ENCODE peak calls at places on chromosome 19, in ten cellular contexts. P is left lung; T is CD8-positive, alpha-beta T cell; G is stomach; W is body of pancreas; U is progenitor cell of endocrine pancreas; D is breast epithelium; H is foreskin keratinocyte; O is GM13976; E is Calu3. N is an unnamed sample.

GRCh38 chr19:51271015-51271600 is 20.2 kb downstream of the SIGLECL1 start:
- DNase-seq in P (peak; percentile 71), T (no peak), G (no peak), W (no peak), U (no peak), D (no peak), H (no peak), O (no peak), E (no peak), N (no peak)

GRCh38 chr19:9827325-9828238 is at the start of gene UBL5:
- DNase-seq in P (peak; percentile 93), T (peak; percentile 92), G (peak; percentile 92), W (peak; percentile 90), U (peak; percentile 69), D (peak; percentile 88), H (peak; percentile 82), O (peak; percentile 95), E (peak; percentile 85), N (peak; percentile 90)

GRCh38 chr19:48094129-48094842 is 16.3 kb downstream of the PLA2G4C start:
- DNase-seq in P (no peak), T (no peak), G (no peak), W (no peak), U (no peak), D (no peak), H (no peak), O (no peak), E (no peak), N (no peak)

GRCh38 chr19:48873476-48874308 is 1.5 kb downstream of the PPP1R15A start:
- DNase-seq in P (no peak), T (peak; percentile 14), G (no peak), W (no peak), U (no peak), D (no peak), H (no peak), O (no peak), E (no peak), N (no peak)

GRCh38 chr19:45215391-45216191 is 29.6 kb downstream of the EXOC3L2 start:
- DNase-seq in P (peak; percentile 75), T (no peak), G (peak; percentile 77), W (peak; percentile 79), U (peak; percentile 27), D (peak; percentile 23), H (peak; percentile 14), O (peak; percentile 21), E (peak; percentile 77), N (peak; percentile 37)

GRCh38 chr19:55503447-55504251 is 15.4 kb downstream of the SSC5D start:
- DNase-seq in P (peak; percentile 96), T (peak; percentile 93), G (peak; percentile 96), W (peak; percentile 92), U (peak; percentile 78), D (peak; percentile 90), H (peak; percentile 82), O (peak; percentile 99), E (peak; percentile 92), N (peak; percentile 98)

GRCh38 chr19:53917356-53917755 is 8.3 kb downstream of the CACNG7 start:
- DNase-seq in P (no peak), T (no peak), G (no peak), W (no peak), U (no peak), D (no peak), H (no peak), O (no peak), E (no peak), N (no peak)

GRCh38 chr19:47447470-47448359 is 24.0 kb downstream of the SLC8A2 start:
- DNase-seq in P (no peak), T (peak; percentile 26), G (peak; percentile 28), W (peak; percentile 34), U (peak; percentile 46), D (peak; percentile 29), H (peak; percentile 69), O (no peak), E (peak; percentile 44), N (peak; percentile 91)

GRCh38 chr19:52007436-52007804 is 591 bp downstream of the ZNF615 start:
- DNase-seq in P (no peak), T (no peak), G (no peak), W (peak; percentile 21), U (no peak), D (no peak), H (no peak), O (no peak), E (peak; percentile 27), N (peak; percentile 41)

GRCh38 chr19:27858981-27859581 is 1353.9 kb downstream of the UQCRFS1 start:
- DNase-seq in P (no peak), T (no peak), G (no peak), W (no peak), U (no peak), D (peak; percentile 92), H (no peak), O (no peak), E (no peak), N (no peak)

GRCh38 chr19:12913871-12914690 is 5.0 kb downstream of the SYCE2 start:
- DNase-seq in P (no peak), T (peak; percentile 67), G (no peak), W (no peak), U (no peak), D (peak; percentile 65), H (no peak), O (no peak), E (no peak), N (no peak)

GRCh38 chr19:4977299-4978174 is 8.6 kb downstream of the KDM4B start:
- DNase-seq in P (no peak), T (no peak), G (peak; percentile 34), W (peak; percentile 38), U (no peak), D (no peak), H (peak; percentile 82), O (no peak), E (no peak), N (no peak)

GRCh38 chr19:2270572-2271515 is 11.1 kb downstream of the PEAK3 start:
- DNase-seq in P (peak; percentile 96), T (peak; percentile 71), G (peak; percentile 82), W (peak; percentile 86), U (no peak), D (peak; percentile 77), H (no peak), O (peak; percentile 86), E (peak; percentile 60), N (peak; percentile 85)

GRCh38 chr19:16359074-16359473 is 34.4 kb downstream of the KLF2 start:
- DNase-seq in P (peak; percentile 34), T (no peak), G (no peak), W (no peak), U (no peak), D (peak; percentile 30), H (no peak), O (no peak), E (no peak), N (no peak)

GRCh38 chr19:57961785-57962184 is 12.5 kb downstream of the C19orf18 start:
- DNase-seq in P (no peak), T (no peak), G (no peak), W (no peak), U (no peak), D (no peak), H (no peak), O (no peak), E (no peak), N (no peak)

GRCh38 chr19:57964761-57965160 is 9.6 kb downstream of the C19orf18 start:
- DNase-seq in P (no peak), T (no peak), G (no peak), W (no peak), U (no peak), D (no peak), H (no peak), O (no peak), E (no peak), N (no peak)
- TF ChIP-seq CTCF in P (no peak), T (no peak), G (no peak), W (no peak), U (no peak), D (no peak), H (no peak), O (no peak), E (no peak), N (no peak)

GRCh38 chr19:40519352-40520322 is 52.8 kb downstream of the SPTBN4 start:
- DNase-seq in P (peak; percentile 75), T (no peak), G (peak; percentile 26), W (no peak), U (no peak), D (no peak), H (peak; percentile 33), O (no peak), E (peak; percentile 74), N (peak; percentile 72)

GRCh38 chr19:40524133-40524549 is 52.5 kb upstream of the SHKBP1 start:
- DNase-seq in P (no peak), T (no peak), G (no peak), W (no peak), U (no peak), D (no peak), H (no peak), O (no peak), E (no peak), N (no peak)

GRCh38 chr19:40523322-40524047 is 53.2 kb upstream of the SHKBP1 start:
- DNase-seq in P (peak; percentile 84), T (peak; percentile 32), G (peak; percentile 80), W (peak; percentile 89), U (peak; percentile 62), D (no peak), H (peak; percentile 47), O (peak; percentile 75), E (peak; percentile 85), N (peak; percentile 87)

GRCh38 chr19:40524655-40525054 is 52.0 kb upstream of the SHKBP1 start:
- DNase-seq in P (no peak), T (no peak), G (no peak), W (no peak), U (no peak), D (no peak), H (no peak), O (no peak), E (no peak), N (no peak)

GRCh38 chr19:40521276-40521675 is 54.5 kb downstream of the SPTBN4 start:
- DNase-seq in P (no peak), T (no peak), G (no peak), W (no peak), U (no peak), D (no peak), H (no peak), O (no peak), E (no peak), N (no peak)
- TF ChIP-seq CTCF in P (peak; percentile 12), T (no peak), G (no peak), W (no peak), U (peak; percentile 13), D (no peak), H (peak; percentile 53), O (no peak), E (peak; percentile 32), N (no peak)

GRCh38 chr19:35095667-35096368 is 19.8 kb upstream of the FXYD3 start:
- DNase-seq in P (no peak), T (no peak), G (no peak), W (no peak), U (no peak), D (peak; percentile 66), H (peak; percentile 84), O (no peak), E (no peak), N (no peak)
- TF ChIP-seq CTCF in P (no peak), T (no peak), G (no peak), W (no peak), U (no peak), D (no peak), H (peak; percentile 60), O (no peak), E (no peak), N (no peak)

DNA sequence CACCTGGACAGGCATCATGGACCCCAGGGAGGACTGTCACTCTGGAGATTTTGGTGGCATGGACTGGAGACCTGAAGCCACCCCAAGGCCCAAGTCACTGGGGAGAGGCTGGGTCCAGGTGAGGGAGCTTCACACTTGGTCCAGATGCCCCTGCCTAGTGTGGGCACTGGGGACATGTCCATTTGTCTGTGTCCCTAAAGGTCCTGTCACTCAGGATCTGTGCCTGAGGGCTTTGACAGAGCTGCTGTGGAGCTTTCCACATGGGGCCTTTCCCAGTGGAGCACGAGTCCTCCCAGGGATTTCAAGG is 40.5 kb upstream of the CEACAM8 start:
- DNase-seq in P (no peak), T (no peak), G (no peak), W (no peak), U (no peak), D (no peak), H (no peak), O (no peak), E (no peak), N (no peak)
- TF ChIP-seq CTCF in P (no peak), T (no peak), G (no peak), W (no peak), U (no peak), D (no peak), H (no peak), O (no peak), E (no peak), N (peak; percentile 12)

N was measured in glutamatergic neuron.